ENCODE peak calls at places on chromosomes 6 and 20, in four cellular contexts. O is IMR-90, H is H1, T is mesendoderm. M is an unnamed sample.

GRCh38 chr6:6790891-6791290 is 202.4 kb downstream of the LY86 start:
- DNase-seq in O (peak), H (no peak), T (no peak), M (no peak)

GRCh38 chr20:17818187-17818586 is 118.4 kb downstream of the BANF2 start:
- DNase-seq in O (no peak), H (no peak), T (no peak), M (no peak)

GRCh38 chr6:105573138-105573537 is 170.3 kb upstream of the PREP start:
- DNase-seq in O (no peak), H (no peak), T (no peak), M (no peak)

GRCh38 chr6:286681-287499 is 5.4 kb upstream of the DUSP22 start:
- DNase-seq in O (no peak), H (peak), T (no peak), M (no peak)

GRCh38 chr6:67131827-67132226 is 1424.8 kb upstream of the EYS start:
- DNase-seq in O (no peak), H (no peak), T (no peak), M (no peak)

GRCh38 chr6:2990179-2990931 is 9.3 kb upstream of the NQO2 start:
- DNase-seq in O (no peak), H (no peak), T (peak), M (no peak)

GRCh38 chr20:52783769-52784168 is 188.4 kb upstream of the TSHZ2 start:
- DNase-seq in O (no peak), H (peak), T (peak), M (peak)

GRCh38 chr20:49594143-49594928 is 26.4 kb upstream of the PTGIS start:
- DNase-seq in O (peak), H (no peak), T (no peak), M (no peak)

GRCh38 chr20:37449276-37449675 is 71.8 kb upstream of the NNAT start:
- DNase-seq in O (no peak), H (no peak), T (no peak), M (no peak)

GRCh38 chr6:57316581-57317059 is 810 bp upstream of the PRIM2 start:
- DNase-seq in O (peak), H (peak), T (peak), M (peak)

GRCh38 chr6:136094812-136095211 is 155.3 kb downstream of the MTFR2 start:
- DNase-seq in O (no peak), H (no peak), T (no peak), M (no peak)

GRCh38 chr6:160129886-160130615 is 8.4 kb downstream of the SLC22A1 start:
- DNase-seq in O (no peak), H (no peak), T (no peak), M (no peak)
- H3K23ac ChIP-seq in O (no peak), H (no peak), T (no peak), M (no peak)

GRCh38 chr6:116205318-116205717 is 48.6 kb downstream of the TSPYL4 start:
- DNase-seq in O (no peak), H (no peak), T (no peak), M (no peak)
- H3K4me2 ChIP-seq in O (peak), H (no peak), T (no peak), M (no peak)

GRCh38 chr20:56716806-56717205 is 87.7 kb downstream of the TFAP2C start:
- DNase-seq in O (no peak), H (no peak), T (no peak), M (no peak)

GRCh38 chr20:56718816-56719215 is 89.7 kb downstream of the TFAP2C start:
- DNase-seq in O (no peak), H (no peak), T (no peak), M (no peak)

GRCh38 chr20:56722042-56722441 is 92.9 kb downstream of the TFAP2C start:
- DNase-seq in O (no peak), H (no peak), T (no peak), M (no peak)

GRCh38 chr20:56724246-56724757 is 95.2 kb downstream of the TFAP2C start:
- DNase-seq in O (no peak), H (no peak), T (no peak), M (no peak)

GRCh38 chr20:56720620-56721213 is 91.6 kb downstream of the TFAP2C start:
- DNase-seq in O (no peak), H (no peak), T (no peak), M (no peak)
- H4K5ac ChIP-seq in O (no peak), H (no peak), T (no peak), M (no peak)

GRCh38 chr20:59043698-59044097 is 1.1 kb upstream of the PRELID3B start:
- DNase-seq in O (no peak), H (no peak), T (no peak), M (no peak)

GRCh38 chr20:59042151-59042795 is at the start of gene PRELID3B:
- DNase-seq in O (no peak), H (no peak), T (peak), M (no peak)

GRCh38 chr20:59044295-59044694 is 1.7 kb upstream of the PRELID3B start:
- DNase-seq in O (no peak), H (no peak), T (no peak), M (no peak)

GRCh38 chr20:59044796-59045195 is 2.2 kb upstream of the PRELID3B start:
- DNase-seq in O (no peak), H (no peak), T (no peak), M (no peak)

DNA sequence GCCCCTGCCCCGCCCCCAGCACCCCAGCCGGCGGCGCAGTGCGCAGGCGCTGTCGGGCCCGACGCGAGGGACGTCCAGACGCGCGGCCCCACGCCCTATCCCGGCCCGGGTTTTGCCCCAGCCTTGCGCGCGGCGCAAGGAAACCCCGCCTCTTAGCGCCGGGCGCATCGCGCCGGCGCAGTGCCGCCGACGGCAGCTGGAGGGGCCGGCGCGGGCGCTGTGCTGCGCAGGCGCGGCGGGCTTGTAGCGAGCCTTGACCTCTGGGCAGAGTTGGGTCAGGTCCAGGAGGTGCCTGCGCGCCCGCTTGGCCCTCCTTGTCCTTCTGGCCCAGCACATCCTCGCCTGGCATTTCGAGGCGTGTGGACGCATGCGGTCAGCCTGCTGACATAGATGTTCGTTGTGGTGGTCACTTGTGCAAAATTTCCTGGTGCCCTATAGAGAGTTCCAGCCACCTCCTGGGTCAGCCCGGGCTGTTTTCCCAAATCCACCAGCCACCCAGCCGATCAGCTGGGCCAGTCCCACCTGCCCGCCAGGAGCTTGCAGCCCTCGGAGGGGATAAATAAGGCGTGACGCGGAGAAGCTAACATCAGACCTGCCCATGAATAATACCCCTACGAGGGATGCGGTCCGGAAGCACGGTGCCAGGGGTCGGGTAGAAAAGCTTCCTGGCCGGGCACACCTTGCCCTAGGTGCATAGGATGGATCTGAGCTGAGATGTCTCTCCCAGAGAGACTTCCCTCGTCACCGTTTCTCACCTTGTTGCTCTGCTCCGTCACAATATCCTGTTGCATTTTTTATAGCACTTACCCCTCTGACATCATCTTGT is 423 bp upstream of the PRELID3B start:
- DNase-seq in O (peak), H (peak), T (peak), M (peak)
- H3K23ac ChIP-seq in O (no peak), H (no peak), T (no peak), M (no peak)

DNA sequence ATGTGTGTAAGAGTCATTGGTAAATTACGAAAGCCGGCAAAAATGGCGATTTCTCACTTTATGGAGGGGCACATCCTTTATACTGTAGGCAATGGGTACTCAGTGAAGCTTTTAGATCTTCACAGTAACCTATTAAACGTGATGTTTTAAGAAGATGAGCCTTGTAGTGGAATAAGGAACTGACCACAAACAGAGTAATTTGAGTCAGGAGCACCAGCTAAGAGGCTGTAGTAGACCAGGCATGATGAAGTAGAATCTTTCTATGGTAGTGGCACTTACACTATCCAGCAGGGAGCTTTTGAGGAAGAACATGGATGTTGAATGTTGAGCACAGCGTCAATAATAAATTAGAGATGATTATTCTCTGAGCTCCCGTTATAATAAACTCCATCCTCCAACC is 65.9 kb downstream of the HIVEP2 start:
- DNase-seq in O (no peak), H (no peak), T (no peak), M (no peak)
- H3K4me2 ChIP-seq in O (no peak), H (no peak), T (no peak), M (no peak)

DNA sequence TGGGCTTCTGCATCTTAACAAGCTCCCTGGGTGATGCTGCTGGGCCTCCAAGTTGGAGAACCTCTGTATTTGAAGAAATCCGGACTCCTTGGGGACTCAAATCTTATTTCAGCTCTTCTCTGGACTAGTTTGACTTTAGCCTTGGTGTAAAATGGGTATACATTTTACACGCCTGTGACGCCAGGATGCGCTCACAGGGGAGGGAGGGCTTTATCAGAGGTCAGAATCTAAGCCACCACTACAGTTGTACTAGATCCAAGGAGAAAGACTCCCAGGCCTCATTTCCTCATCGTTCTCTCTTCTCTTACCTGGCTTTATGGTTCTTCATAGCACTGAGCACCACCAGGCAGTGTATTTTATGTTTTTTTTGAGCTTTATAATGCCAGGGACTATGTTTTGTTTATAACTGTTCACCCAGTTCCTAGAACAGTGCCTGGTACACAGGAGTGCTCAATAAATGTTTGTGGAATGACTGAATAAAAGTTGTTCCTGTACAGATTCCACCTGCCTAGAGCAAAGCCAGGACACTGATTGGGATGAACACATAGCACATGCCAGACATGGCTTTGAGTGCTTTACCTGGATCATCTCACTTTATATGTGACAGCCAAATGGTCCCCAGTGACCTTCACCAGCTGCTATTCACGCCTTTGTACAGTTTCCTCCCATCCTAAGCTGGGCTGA is 5.1 kb upstream of the RBCK1 start:
- DNase-seq in O (no peak), H (no peak), T (no peak), M (no peak)
- H4K5ac ChIP-seq in O (no peak), H (no peak), T (no peak), M (no peak)

DNA sequence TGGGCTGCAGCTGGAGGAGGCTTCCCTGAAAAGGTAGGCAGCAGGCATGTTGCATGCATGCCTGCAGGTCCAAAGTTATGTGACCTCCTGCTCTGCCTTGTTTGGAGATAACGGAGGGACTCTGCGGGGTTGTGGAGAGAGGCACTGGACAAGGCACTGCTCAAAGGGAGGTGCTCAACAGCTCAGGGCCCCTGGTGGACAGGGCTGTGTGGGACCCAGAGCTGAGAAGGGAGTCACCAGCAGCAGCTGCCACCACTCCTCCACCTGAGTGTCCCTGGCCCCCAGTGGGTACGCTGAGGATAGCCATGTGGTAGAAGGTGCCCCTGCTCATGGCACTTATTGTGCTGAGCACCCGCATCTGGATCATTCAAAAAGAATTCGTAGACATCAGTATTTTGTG is 15.5 kb upstream of the CST8 start:
- DNase-seq in O (no peak), H (no peak), T (no peak), M (no peak)
- H3K23ac ChIP-seq in O (no peak), H (no peak), T (no peak), M (no peak)